ENCODE peak calls at places on chromosomes 16 and 17, in six cellular contexts. One of them, this sample, is unnamed.

GRCh38 chr16:90026135-90026534 is 6.9 kb upstream of the DBNDD1 start:
- DNase-seq in IMR-90: no peak
- DNase-seq in neuronal stem cell: no peak
- DNase-seq in H1: no peak
- DNase-seq in H9: no peak
- DNase-seq in trophoblast cell: no peak
- DNase-seq in this sample: no peak

GRCh38 chr16:82972520-82972919 is 345.8 kb downstream of the CDH13 start:
- DNase-seq in IMR-90: no peak
- DNase-seq in neuronal stem cell: no peak
- DNase-seq in H1: no peak
- DNase-seq in H9: no peak
- DNase-seq in trophoblast cell: no peak
- DNase-seq in this sample: no peak

GRCh38 chr16:2026461-2027023 is at the start of gene NHERF2:
- DNase-seq in IMR-90: no peak
- DNase-seq in neuronal stem cell: no peak
- DNase-seq in H1: no peak
- DNase-seq in H9: no peak
- DNase-seq in trophoblast cell: peak; percentile 46
- DNase-seq in this sample: peak; percentile 40

GRCh38 chr16:64627288-64627687 is 494.6 kb downstream of the CDH11 start:
- DNase-seq in IMR-90: no peak
- DNase-seq in neuronal stem cell: no peak
- DNase-seq in H1: peak; percentile 49
- DNase-seq in H9: peak; percentile 64
- DNase-seq in trophoblast cell: no peak
- DNase-seq in this sample: no peak

GRCh38 chr17:59547131-59547915 is 18.1 kb upstream of the DHX40 start:
- DNase-seq in IMR-90: no peak
- DNase-seq in neuronal stem cell: no peak
- DNase-seq in H1: no peak
- DNase-seq in H9: no peak
- DNase-seq in trophoblast cell: peak; percentile 12
- DNase-seq in this sample: peak; percentile 42

GRCh38 chr16:54928016-54928356 is 2.7 kb upstream of the IRX5 start:
- DNase-seq in IMR-90: no peak
- DNase-seq in neuronal stem cell: peak; percentile 30
- DNase-seq in H1: no peak
- DNase-seq in H9: no peak
- DNase-seq in trophoblast cell: peak; percentile 23
- DNase-seq in this sample: peak; percentile 34

GRCh38 chr16:65294154-65294553 is 172.3 kb upstream of the CDH11 start:
- DNase-seq in IMR-90: no peak
- DNase-seq in neuronal stem cell: no peak
- DNase-seq in H1: no peak
- DNase-seq in H9: no peak
- DNase-seq in trophoblast cell: no peak
- DNase-seq in this sample: no peak

GRCh38 chr16:71383054-71383773 is 24.7 kb downstream of the CALB2 start:
- DNase-seq in IMR-90: peak; percentile 5
- DNase-seq in neuronal stem cell: peak; percentile 21
- DNase-seq in H1: no peak
- DNase-seq in H9: peak; percentile 45
- DNase-seq in trophoblast cell: peak; percentile 83
- DNase-seq in this sample: no peak

GRCh38 chr17:18250708-18251107 is 7.8 kb downstream of the FLII start:
- DNase-seq in IMR-90: no peak
- DNase-seq in neuronal stem cell: no peak
- DNase-seq in H1: no peak
- DNase-seq in H9: no peak
- DNase-seq in trophoblast cell: no peak
- DNase-seq in this sample: no peak

GRCh38 chr17:18250259-18250658 is 8.3 kb downstream of the FLII start:
- DNase-seq in IMR-90: no peak
- DNase-seq in neuronal stem cell: no peak
- DNase-seq in H1: no peak
- DNase-seq in H9: no peak
- DNase-seq in trophoblast cell: peak; percentile 54
- DNase-seq in this sample: no peak

GRCh38 chr17:18253187-18253884 is 5.2 kb downstream of the FLII start:
- DNase-seq in IMR-90: no peak
- DNase-seq in neuronal stem cell: no peak
- DNase-seq in H1: no peak
- DNase-seq in H9: no peak
- DNase-seq in trophoblast cell: no peak
- DNase-seq in this sample: no peak

GRCh38 chr17:18252160-18252559 is 6.4 kb downstream of the FLII start:
- DNase-seq in IMR-90: no peak
- DNase-seq in neuronal stem cell: no peak
- DNase-seq in H1: no peak
- DNase-seq in H9: no peak
- DNase-seq in trophoblast cell: no peak
- DNase-seq in this sample: no peak

DNA sequence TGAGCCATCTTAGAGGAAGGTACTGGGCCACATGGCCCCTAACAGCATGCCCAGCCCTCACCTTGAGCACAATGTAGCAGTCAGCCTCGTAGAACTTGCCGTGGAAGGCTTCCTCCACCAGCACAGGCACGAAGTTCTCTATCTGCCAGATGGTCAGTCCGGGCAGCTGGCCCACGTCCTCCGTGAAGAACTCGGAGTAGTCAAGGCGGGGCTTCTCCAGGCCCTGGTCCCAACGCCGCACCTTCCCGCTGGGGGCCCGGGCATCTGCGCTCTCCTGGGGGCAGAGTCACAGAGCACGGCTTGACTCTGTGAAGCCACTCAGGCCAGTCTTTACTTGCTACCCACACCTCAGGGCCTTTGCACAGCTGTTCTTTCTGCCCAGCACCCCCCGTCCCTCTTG is 7.3 kb downstream of the FLII start:
- DNase-seq in IMR-90: no peak
- DNase-seq in neuronal stem cell: no peak
- DNase-seq in H1: no peak
- DNase-seq in H9: no peak
- DNase-seq in trophoblast cell: no peak
- DNase-seq in this sample: no peak
- H3K14ac ChIP-seq in IMR-90: no peak overlapping the region
- H3K14ac ChIP-seq in neuronal stem cell: no peak overlapping the region
- H3K14ac ChIP-seq in H1: no peak overlapping the region
- H3K14ac ChIP-seq in H9: no peak overlapping the region
- H3K14ac ChIP-seq in trophoblast cell: no peak overlapping the region
- H3K14ac ChIP-seq in this sample: no peak overlapping the region

DNA sequence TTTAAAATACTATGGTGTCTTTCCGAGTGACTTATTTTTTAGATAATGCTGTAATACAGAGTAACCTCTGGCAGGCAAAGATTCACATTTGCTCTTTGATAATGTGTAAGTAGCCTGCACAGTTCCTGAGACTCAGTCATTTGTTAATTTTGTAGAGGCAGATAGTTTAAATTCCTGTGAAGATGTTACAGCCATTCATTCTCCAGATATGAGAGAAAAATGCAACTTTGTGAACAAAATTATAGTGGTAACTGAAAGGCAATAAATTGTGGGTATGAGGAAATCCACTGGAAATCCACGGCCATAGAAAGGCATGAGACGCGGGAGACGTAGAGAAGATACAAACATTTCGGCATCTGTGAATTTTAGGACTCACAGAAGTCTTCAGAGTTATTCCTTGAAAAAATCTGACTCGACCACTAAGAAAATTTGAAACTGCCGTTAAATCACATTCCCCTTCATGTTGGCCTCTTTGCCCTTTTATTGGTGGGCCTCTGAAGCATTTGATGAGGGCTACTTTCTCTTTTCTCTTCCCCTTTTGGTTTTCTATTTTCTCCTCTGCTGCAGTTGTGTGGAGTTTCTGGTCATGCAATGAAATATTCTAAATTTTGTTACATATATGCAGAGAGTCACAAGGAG is 18.8 kb downstream of the HS3ST3A1 start:
- DNase-seq in IMR-90: peak; percentile 60
- DNase-seq in neuronal stem cell: no peak
- DNase-seq in H1: no peak
- DNase-seq in H9: no peak
- DNase-seq in trophoblast cell: peak; percentile 92
- DNase-seq in this sample: no peak
- H2AFZ ChIP-seq in IMR-90: no peak overlapping the region
- H2AFZ ChIP-seq in neuronal stem cell: no peak overlapping the region
- H2AFZ ChIP-seq in H1: no peak overlapping the region
- H2AFZ ChIP-seq in H9: no peak overlapping the region
- H2AFZ ChIP-seq in trophoblast cell: no peak overlapping the region
- H2AFZ ChIP-seq in this sample: no peak overlapping the region

GRCh38 chr17:79678856-79679255 is 51.9 kb upstream of the ENPP7 start:
- DNase-seq in IMR-90: no peak
- DNase-seq in neuronal stem cell: no peak
- DNase-seq in H1: no peak
- DNase-seq in H9: no peak
- DNase-seq in trophoblast cell: no peak
- DNase-seq in this sample: no peak
- H3K14ac ChIP-seq in IMR-90: no peak overlapping the region
- H3K14ac ChIP-seq in neuronal stem cell: no peak overlapping the region
- H3K14ac ChIP-seq in H1: no peak overlapping the region
- H3K14ac ChIP-seq in H9: no peak overlapping the region
- H3K14ac ChIP-seq in trophoblast cell: no peak overlapping the region
- H3K14ac ChIP-seq in this sample: no peak overlapping the region

DNA sequence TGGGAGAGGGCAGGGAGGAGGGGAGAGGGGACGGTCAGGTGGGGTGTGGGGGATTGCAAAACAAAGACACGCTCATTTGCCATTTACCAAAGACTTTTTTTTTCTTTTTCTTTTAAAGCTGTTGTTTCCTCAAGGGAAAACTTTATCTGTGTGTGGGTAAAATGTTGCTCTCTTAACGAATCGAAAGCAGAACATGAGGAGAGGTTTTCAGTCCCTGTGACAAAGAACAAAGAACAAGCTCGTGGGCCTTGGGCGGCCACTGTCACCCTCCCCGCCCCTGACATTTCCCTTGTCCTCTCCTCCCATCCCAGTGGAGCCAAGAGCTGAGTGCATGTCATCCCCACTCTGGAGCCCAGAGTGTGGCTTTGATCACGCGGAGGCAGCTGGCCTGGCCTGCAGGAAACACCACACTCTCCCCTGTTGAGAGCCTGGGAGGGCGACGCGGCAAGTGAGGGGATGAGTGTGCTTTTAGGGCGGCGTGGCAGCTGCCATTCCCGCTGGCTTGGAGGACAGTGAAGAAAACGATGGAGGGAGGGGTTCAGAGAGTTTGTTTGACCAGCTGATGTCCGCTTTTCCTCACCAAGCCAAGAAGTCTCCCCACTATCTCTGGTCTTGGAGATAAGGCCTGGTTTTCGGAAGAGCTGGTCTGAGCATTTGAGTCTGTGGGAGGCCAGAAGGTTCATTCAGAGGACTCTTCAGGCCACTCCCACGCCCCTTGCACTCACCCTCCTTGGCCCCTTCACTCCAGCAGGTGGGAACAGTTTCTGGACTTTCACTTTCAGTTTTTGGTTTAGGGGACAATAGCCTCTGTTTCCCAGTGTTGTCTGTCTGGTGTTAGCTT is 11.4 kb downstream of the CCR7 start:
- DNase-seq in IMR-90: peak; percentile 43
- DNase-seq in neuronal stem cell: no peak
- DNase-seq in H1: no peak
- DNase-seq in H9: peak; percentile 28
- DNase-seq in trophoblast cell: no peak
- DNase-seq in this sample: peak; percentile 59
- H2AFZ ChIP-seq in IMR-90: peak overlapping the region; percentile 80
- H2AFZ ChIP-seq in neuronal stem cell: peak overlapping the region; percentile 84
- H2AFZ ChIP-seq in H1: peak overlapping the region; percentile 77
- H2AFZ ChIP-seq in H9: no peak overlapping the region
- H2AFZ ChIP-seq in trophoblast cell: peak overlapping the region; percentile 8
- H2AFZ ChIP-seq in this sample: peak overlapping the region; percentile 68